ENCODE peak calls at places on chromosome 10, in five cellular contexts. Y is SK-N-SH, T is HCT116, D is PC-3, E is neural progenitor cell. R is an unnamed sample.

GRCh38 chr10:117956972-117957371 is 89.8 kb downstream of the RAB11FIP2 start:
- DNase-seq in T (no peak), D (no peak), Y (no peak), E (no peak), R (no peak)

GRCh38 chr10:86970152-86970886 is 2.0 kb downstream of the ADIRF start:
- DNase-seq in Y (no peak), D (peak; percentile 44), E (peak; percentile 66), T (peak; percentile 62), R (peak; percentile 77)

GRCh38 chr10:12721334-12721733 is 280.2 kb downstream of the CCDC3 start:
- DNase-seq in E (no peak), Y (no peak), D (no peak), T (no peak), R (no peak)

GRCh38 chr10:86374664-86375063 is 8.1 kb upstream of the GRID1 start:
- DNase-seq in D (no peak), Y (peak; percentile 53), T (no peak), E (no peak), R (no peak)

GRCh38 chr10:56449770-56450169 is 88.7 kb upstream of the ZWINT start:
- DNase-seq in T (no peak), E (no peak), D (peak; percentile 53), Y (no peak), R (no peak)

GRCh38 chr10:121578298-121578697 is 19.9 kb downstream of the FGFR2 start:
- DNase-seq in D (no peak), T (no peak), E (no peak), Y (no peak), R (no peak)

GRCh38 chr10:131703527-131703926 is 197.3 kb upstream of the PPP2R2D start:
- DNase-seq in Y (peak; percentile 2), D (no peak), T (no peak), E (no peak), R (no peak)

GRCh38 chr10:21758671-21759070 is 224.6 kb downstream of the MLLT10 start:
- DNase-seq in T (no peak), E (no peak), D (no peak), Y (no peak), R (no peak)

GRCh38 chr10:36621346-36621745 is 504.1 kb upstream of the ANKRD30A start:
- DNase-seq in T (no peak), Y (no peak), E (no peak), D (peak; percentile 81), R (peak; percentile 64)

GRCh38 chr10:70758757-70759514 is 26.2 kb downstream of the TBATA start:
- DNase-seq in E (peak; percentile 84), D (peak; percentile 97), T (peak; percentile 60), Y (peak; percentile 81), R (peak; percentile 85)

GRCh38 chr10:124955243-124955642 is 13.3 kb downstream of the ZRANB1 start:
- DNase-seq in T (no peak), E (no peak), Y (no peak), D (no peak), R (peak; percentile 42)

GRCh38 chr10:23094786-23095403 is 484 bp upstream of the MSRB2 start:
- DNase-seq in T (no peak), E (no peak), D (no peak), Y (no peak), R (no peak)

DNA sequence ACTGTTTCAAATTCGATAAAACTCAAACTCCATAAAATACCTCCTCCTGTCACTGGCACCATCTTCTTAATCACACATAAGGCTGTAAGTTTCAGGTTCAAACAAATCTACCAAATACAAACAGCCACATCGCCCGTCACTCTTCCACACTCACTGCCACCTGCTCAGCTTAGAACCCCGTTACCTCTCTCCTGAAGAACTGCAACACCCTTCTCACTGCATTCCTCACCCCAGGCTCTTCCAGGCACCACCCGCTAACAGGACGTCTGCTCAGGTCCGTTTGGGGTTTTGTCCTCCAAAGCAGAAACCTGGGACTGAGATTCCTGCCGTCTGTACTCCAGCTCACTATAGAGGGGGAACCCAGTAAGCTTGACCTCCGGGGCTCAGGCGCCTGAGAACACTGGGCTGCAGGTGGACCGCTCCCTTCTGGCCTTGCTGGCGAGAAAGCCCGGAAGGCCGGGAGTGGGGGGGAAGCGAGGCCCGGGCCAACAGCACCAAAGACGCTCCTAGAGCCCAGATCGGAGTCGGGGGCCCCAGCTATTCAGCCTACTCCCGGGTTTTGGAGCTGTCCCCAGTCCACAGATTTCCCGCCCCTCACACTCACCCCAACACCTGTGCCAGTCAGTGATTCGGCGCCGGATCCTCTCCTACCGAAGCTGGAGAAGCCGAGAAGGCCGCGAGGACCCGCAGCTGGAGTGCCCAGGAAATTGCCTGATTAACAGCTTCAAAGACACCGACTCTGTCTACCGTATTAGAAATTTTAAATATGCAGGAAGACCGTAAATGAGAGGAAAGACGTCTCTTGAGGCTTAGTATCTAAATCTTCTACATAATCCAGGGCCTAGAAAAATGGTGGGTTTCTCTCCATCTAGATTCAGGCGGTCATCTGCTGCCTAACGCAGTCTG is at the start of gene AP3M1:
- DNase-seq in T (no peak), Y (peak; percentile 83), E (peak; percentile 94), D (no peak), R (peak; percentile 90)
- TF ChIP-seq EZH2phosphoT487 in T (no peak), Y (no peak), E (no peak), D (no peak), R (no peak)

DNA sequence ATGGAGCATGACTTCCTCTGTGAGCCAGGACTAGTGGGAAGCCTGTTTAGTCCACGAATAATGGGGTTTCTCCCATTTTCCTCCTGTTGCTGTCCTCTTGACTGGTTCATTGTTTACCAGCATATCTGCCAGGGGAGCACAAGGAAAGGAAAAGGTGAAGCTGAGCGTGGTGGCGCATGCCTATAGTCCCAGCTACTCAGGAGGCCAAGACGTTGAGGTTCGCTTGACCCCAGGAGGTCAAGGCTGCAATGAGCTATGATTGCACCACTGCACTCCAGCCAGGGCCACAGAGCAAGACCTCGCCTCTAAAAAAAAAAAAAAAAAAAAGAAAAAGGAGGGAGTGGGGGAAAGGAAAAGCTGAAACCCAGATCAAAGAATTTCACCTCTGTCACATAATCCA is 5.8 kb upstream of the IL2RA start:
- DNase-seq in Y (no peak), T (no peak), E (no peak), D (no peak), R (no peak)
- TF ChIP-seq EZH2phosphoT487 in Y (no peak), T (no peak), E (no peak), D (no peak), R (no peak)

DNA sequence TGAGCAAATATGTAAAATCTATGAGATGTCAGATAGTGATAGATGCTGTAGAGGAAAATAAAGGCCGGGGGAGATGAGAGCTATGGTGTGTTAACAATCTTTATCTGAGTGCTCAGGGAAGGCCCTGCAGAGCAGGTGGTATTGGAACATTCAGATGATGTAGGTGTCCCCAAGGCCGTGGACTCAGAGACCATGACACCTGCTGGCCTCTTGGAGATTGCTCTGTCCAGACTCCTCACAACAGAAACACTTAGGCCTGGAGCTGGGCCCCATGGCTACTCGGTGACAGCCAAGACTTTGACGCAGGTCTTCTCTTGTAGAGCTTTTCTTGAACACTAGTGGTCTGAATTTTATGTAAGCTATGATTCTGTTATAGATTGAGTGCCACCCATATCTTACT is 13.3 kb downstream of the AKR1E2 start:
- DNase-seq in Y (no peak), D (no peak), T (no peak), E (no peak), R (no peak)
- TF ChIP-seq EZH2phosphoT487 in Y (no peak), D (no peak), T (no peak), E (no peak), R (no peak)

GRCh38 chr10:126004752-126005151 is 108.4 kb downstream of the FANK1 start:
- DNase-seq in D (no peak), T (no peak), E (no peak), Y (no peak), R (no peak)

GRCh38 chr10:126011995-126012394 is 115.6 kb downstream of the FANK1 start:
- DNase-seq in T (no peak), E (no peak), D (no peak), Y (no peak), R (no peak)

GRCh38 chr10:126006264-126006663 is 109.9 kb downstream of the FANK1 start:
- DNase-seq in E (no peak), D (no peak), T (no peak), Y (no peak), R (no peak)

GRCh38 chr10:126009590-126009989 is 113.2 kb downstream of the FANK1 start:
- DNase-seq in Y (no peak), T (no peak), E (no peak), D (no peak), R (no peak)

GRCh38 chr10:126006906-126007305 is 110.5 kb downstream of the FANK1 start:
- DNase-seq in T (no peak), Y (no peak), D (peak; percentile 85), E (no peak), R (no peak)
- TF ChIP-seq EZH2phosphoT487 in T (no peak), Y (no peak), D (no peak), E (no peak), R (no peak)

DNA sequence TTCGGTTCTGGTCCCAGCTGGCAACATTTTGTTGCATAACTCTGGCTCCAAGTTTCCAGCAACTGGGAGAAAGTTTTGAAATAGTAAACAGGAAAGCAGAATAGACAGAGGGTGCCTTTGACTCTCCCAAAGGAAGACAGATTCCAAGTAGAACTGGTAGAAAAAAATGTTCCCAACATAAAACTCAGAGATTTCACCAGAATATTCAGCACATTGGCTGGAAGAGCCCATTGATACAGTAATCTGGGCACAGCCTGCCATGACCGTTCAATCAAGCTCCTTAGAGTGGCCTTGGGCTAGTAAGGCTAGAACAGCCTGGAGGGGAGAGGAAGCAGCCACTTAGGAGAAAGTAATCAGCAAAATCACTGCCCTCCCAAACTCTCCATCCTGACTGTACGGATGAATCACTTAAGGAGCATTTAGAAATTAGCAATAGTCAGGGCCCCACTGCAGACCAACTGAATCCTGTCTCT is 120.3 kb downstream of the CUBN start:
- DNase-seq in T (no peak), D (peak; percentile 25), E (no peak), Y (no peak), R (peak; percentile 88)
- TF ChIP-seq EZH2phosphoT487 in T (no peak), D (no peak), E (no peak), Y (no peak), R (no peak)

R was measured in GM23248.